ENCODE peak calls at places on chromosome 22, in seven cellular contexts. K is A549, P is HepG2, Y is SK-N-SH, D is endothelial cell of umbilical vein, X is H1, H is HCT116. M is an unnamed sample.

GRCh38 chr22:31491218-31491962 is 1.7 kb upstream of the EIF4ENIF1 start:
- DNase-seq in K (no peak), P (no peak), Y (no peak), D (no peak), X (no peak), H (no peak), M (no peak)

GRCh38 chr22:45678961-45679912 is 7.6 kb downstream of the ATXN10 start:
- DNase-seq in K (no peak), P (no peak), Y (no peak), D (no peak), X (no peak), H (no peak), M (peak)

GRCh38 chr22:20648306-20648903 is 125.5 kb upstream of the SERPIND1 start:
- DNase-seq in K (no peak), P (no peak), Y (no peak), D (no peak), X (peak), H (no peak), M (no peak)

GRCh38 chr22:19065298-19065859 is 56.8 kb downstream of the DGCR2 start:
- DNase-seq in K (no peak), P (no peak), Y (no peak), D (no peak), X (no peak), H (no peak), M (no peak)

GRCh38 chr22:35627267-35628041 is 10.3 kb upstream of the MB start:
- DNase-seq in K (peak), P (peak), Y (peak), D (peak), X (peak), H (peak), M (peak)

GRCh38 chr22:32880906-32881596 is 79.5 kb downstream of the TIMP3 start:
- DNase-seq in K (no peak), P (no peak), Y (peak), D (peak), X (no peak), H (no peak), M (peak)

GRCh38 chr22:20405291-20405930 is 11.5 kb downstream of the ZNF74 start:
- DNase-seq in K (no peak), P (no peak), Y (no peak), D (no peak), X (no peak), H (no peak), M (no peak)

GRCh38 chr22:36077261-36077660 is 48.6 kb upstream of the RBFOX2 start:
- DNase-seq in K (no peak), P (no peak), Y (peak), D (no peak), X (no peak), H (no peak), M (no peak)

GRCh38 chr22:23153994-23154393 is 8.7 kb downstream of the RAB36 start:
- DNase-seq in K (no peak), P (no peak), Y (no peak), D (no peak), X (no peak), H (no peak), M (no peak)

GRCh38 chr22:19855504-19856409 is 1.1 kb upstream of the GNB1L start:
- DNase-seq in K (peak), P (peak), Y (peak), D (peak), X (no peak), H (peak), M (peak)

GRCh38 chr22:43955883-43956286 is 643 bp downstream of the SAMM50 start:
- DNase-seq in K (no peak), P (no peak), Y (no peak), D (no peak), X (no peak), H (no peak), M (peak)

GRCh38 chr22:43129426-43130425 is 13.5 kb downstream of the MCAT start:
- DNase-seq in K (no peak), P (no peak), Y (no peak), D (no peak), X (no peak), H (no peak), M (peak)

GRCh38 chr22:39956932-39957664 is 3.1 kb upstream of the TMA7B start:
- DNase-seq in K (no peak), P (no peak), Y (no peak), D (no peak), X (no peak), H (no peak), M (peak)

GRCh38 chr22:29580200-29580810 is 608 bp downstream of the NIPSNAP1 start:
- DNase-seq in K (no peak), P (peak), Y (peak), D (no peak), X (peak), H (no peak), M (peak)

DNA sequence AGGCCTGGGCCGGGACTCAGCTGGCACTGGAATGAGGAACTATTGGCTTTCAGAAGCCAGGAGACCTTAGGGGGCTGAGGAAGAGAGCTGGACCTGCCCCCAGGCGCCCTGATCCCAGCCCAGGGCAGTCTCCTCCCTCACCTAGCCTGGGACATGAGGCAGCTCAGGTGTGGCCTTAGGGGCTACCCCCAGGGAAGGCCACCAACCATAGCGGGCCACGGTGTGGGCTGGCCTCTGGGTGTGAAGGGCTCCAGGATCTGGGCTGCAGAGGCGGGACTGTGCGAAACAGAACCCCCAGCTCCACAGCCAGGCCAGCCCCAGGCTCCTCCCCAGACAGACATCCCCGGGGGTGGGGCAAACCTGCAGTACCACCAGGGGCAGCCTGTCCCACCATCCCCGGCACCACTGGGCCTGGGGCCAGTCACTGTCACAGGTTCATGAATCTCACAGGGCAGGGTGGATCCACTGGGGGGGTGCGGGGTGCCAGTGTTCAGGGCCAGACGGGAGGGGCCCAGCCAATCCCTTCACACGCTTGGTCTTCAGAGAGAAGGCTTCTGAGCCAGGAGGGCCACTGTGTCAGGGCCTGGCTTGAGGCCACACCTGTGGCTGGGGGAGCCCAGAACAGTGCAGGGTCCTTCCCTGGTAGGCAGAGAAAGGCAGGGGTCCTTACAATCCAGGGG is 3.5 kb downstream of the PLXNB2 start:
- DNase-seq in K (peak), P (peak), Y (peak), D (no peak), X (peak), H (no peak), M (peak)
- TF ChIP-seq CTCF in K (no peak), P (no peak), Y (peak), D (no peak), X (no peak), H (no peak), M (no peak)

DNA sequence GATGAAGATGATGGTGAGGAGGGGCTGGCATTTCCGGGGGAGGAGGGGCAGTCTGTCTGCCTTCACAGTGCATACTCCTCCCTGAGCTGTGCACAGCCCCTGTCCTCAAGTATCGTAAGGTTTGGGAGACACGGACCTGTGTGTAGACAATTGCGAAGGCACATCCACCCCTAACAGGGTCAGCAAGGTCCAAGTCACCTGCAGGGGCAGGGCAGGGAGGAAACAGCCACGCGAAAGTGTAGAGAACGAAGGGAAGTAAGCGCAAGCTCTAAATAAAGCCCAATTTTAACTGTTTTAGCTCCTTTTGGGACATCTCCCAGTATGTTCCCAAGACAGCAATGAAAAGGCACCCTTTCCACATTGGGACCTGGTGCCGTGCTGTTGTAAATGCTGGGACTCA is 448.2 kb downstream of the TBC1D22A start:
- DNase-seq in K (no peak), P (no peak), Y (no peak), D (no peak), X (peak), H (no peak), M (no peak)
- TF ChIP-seq MAX in K (no peak), P (no peak), Y (no peak), D (no peak), X (no peak), H (no peak), M (no peak)

DNA sequence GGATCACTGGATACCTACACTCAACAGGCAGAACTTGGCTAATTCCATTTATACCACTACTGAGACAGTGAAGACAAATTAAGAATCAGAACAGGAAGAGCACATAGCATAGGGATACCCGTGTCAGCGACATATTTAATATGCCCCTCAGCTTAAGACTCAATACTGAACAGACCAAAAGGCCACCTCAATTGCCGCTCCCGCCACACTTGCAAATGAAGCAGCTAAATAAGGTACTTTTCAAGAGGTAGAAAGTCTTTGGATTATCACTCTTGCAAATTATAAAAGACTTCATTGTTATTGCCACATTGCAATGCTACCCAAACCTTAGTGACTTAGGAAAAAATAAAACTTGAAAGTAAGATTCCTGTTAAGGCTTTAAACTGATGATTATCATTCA is 3.1 kb downstream of the DDX17 start:
- DNase-seq in K (no peak), P (no peak), Y (no peak), D (peak), X (no peak), H (no peak), M (no peak)
- H3K4me3 ChIP-seq in K (peak), P (peak), Y (peak), D (peak), X (peak), H (no peak), M (peak)

GRCh38 chr22:49703391-49703926 is 124.2 kb downstream of the BRD1 start:
- DNase-seq in K (no peak), P (no peak), Y (no peak), D (no peak), X (no peak), H (no peak), M (no peak)

GRCh38 chr22:49703990-49704344 is 123.7 kb downstream of the BRD1 start:
- DNase-seq in K (no peak), P (no peak), Y (no peak), D (no peak), X (peak), H (no peak), M (no peak)

GRCh38 chr22:49701380-49702067 is 126.1 kb downstream of the BRD1 start:
- DNase-seq in K (no peak), P (no peak), Y (no peak), D (no peak), X (peak), H (no peak), M (peak)

GRCh38 chr22:49699928-49700498 is 127.7 kb downstream of the BRD1 start:
- DNase-seq in K (no peak), P (no peak), Y (no peak), D (no peak), X (peak), H (no peak), M (no peak)

DNA sequence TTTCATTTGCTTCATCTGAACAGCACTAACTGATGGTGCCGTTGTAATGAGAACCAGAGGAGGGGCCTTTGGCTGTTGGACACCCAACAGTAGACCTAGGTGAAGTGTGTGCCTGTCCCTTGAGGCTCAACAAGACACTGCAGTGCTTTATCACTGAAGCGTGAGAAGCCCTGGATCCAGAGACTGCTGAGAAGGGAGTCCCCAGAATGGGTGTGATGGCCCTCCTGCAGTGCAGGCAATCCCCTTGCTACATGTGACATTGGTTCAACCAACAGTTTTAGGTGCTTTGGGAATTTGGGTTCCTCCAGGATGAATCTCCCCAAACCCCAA is 125.6 kb downstream of the BRD1 start:
- DNase-seq in K (no peak), P (no peak), Y (no peak), D (no peak), X (no peak), H (no peak), M (no peak)
- TF ChIP-seq CTCF in K (no peak), P (no peak), Y (no peak), D (no peak), X (no peak), H (no peak), M (no peak)

GRCh38 chr22:41862530-41863266 is 29.8 kb downstream of the SREBF2 start:
- DNase-seq in K (no peak), P (no peak), Y (no peak), D (no peak), X (no peak), H (no peak), M (peak)
- TF ChIP-seq MAX in K (no peak), P (no peak), Y (no peak), D (no peak), X (no peak), H (no peak), M (no peak)